ENCODE peak calls at places on chromosomes 13 and 19, in seven cellular contexts. G, O, K, T, J, B and F are unnamed samples.

GRCh38 chr13:108549989-108550388 is 79.4 kb upstream of the MYO16 start:
- DNase-seq in G (no peak), O (no peak), K (no peak), T (no peak), J (no peak), B (no peak), F (no peak)

GRCh38 chr13:110914293-110915056 is 394 bp downstream of the ANKRD10 start:
- DNase-seq in G (peak), O (peak), K (peak), T (peak), J (peak), B (no peak), F (peak)

GRCh38 chr19:56097776-56098175 is 23.3 kb downstream of the ZNF787 start:
- DNase-seq in G (no peak), O (no peak), K (no peak), T (no peak), J (no peak), B (no peak), F (no peak)

GRCh38 chr13:110913911-110914292 is 967 bp downstream of the ANKRD10 start:
- DNase-seq in G (no peak), O (peak), K (peak), T (no peak), J (no peak), B (no peak), F (peak)

GRCh38 chr13:51793570-51794273 is 10.2 kb downstream of the DHRS12 start:
- DNase-seq in G (peak), O (no peak), K (no peak), T (no peak), J (no peak), B (peak), F (no peak)

GRCh38 chr19:53621885-53622710 is 9.7 kb upstream of the DPRX start:
- DNase-seq in G (no peak), O (peak), K (no peak), T (no peak), J (no peak), B (no peak), F (no peak)

GRCh38 chr19:5850189-5850588 is 1.1 kb downstream of the FUT3 start:
- DNase-seq in G (no peak), O (no peak), K (no peak), T (no peak), J (no peak), B (no peak), F (no peak)

GRCh38 chr13:35995136-35995535 is 136.0 kb downstream of the DCLK1 start:
- DNase-seq in G (peak), O (no peak), K (no peak), T (no peak), J (no peak), B (no peak), F (no peak)

GRCh38 chr19:47704656-47705055 is 8.6 kb upstream of the EHD2 start:
- DNase-seq in G (no peak), O (no peak), K (no peak), T (no peak), J (no peak), B (no peak), F (no peak)

GRCh38 chr13:111853146-111853545 is 213.8 kb upstream of the SOX1 start:
- DNase-seq in G (no peak), O (no peak), K (no peak), T (no peak), J (no peak), B (no peak), F (no peak)

GRCh38 chr13:74251778-74252519 is 117.7 kb upstream of the KLF12 start:
- DNase-seq in G (peak), O (no peak), K (no peak), T (no peak), J (no peak), B (no peak), F (no peak)

GRCh38 chr19:56840452-56841193 is at the start of the genes PEG3 and ZIM2:
- DNase-seq in G (peak), O (no peak), K (peak), T (peak), J (no peak), B (no peak), F (no peak)

GRCh38 chr13:37306778-37307544 is 201.5 kb upstream of the CSNK1A1L start:
- DNase-seq in G (peak), O (no peak), K (no peak), T (no peak), J (no peak), B (peak), F (no peak)

GRCh38 chr13:49997935-49998334 is 1.1 kb downstream of the TRIM13 start:
- DNase-seq in G (peak), O (peak), K (no peak), T (no peak), J (no peak), B (no peak), F (no peak)

GRCh38 chr19:44003461-44004134 is 841 bp downstream of the ZNF230 start:
- DNase-seq in G (no peak), O (no peak), K (no peak), T (peak), J (no peak), B (no peak), F (peak)

GRCh38 chr13:41137951-41138350 is 5.3 kb upstream of the KBTBD6 start:
- DNase-seq in G (peak), O (no peak), K (no peak), T (no peak), J (no peak), B (peak), F (no peak)

GRCh38 chr13:70043685-70044084 is 63.9 kb upstream of the ATXN8OS start:
- DNase-seq in G (no peak), O (no peak), K (no peak), T (no peak), J (no peak), B (no peak), F (no peak)

GRCh38 chr13:34720618-34721017 is 221.5 kb upstream of the NBEA start:
- DNase-seq in G (no peak), O (no peak), K (no peak), T (no peak), J (no peak), B (no peak), F (no peak)

GRCh38 chr19:53951947-53952346 is 10.8 kb upstream of the CACNG8 start:
- DNase-seq in G (no peak), O (no peak), K (no peak), T (no peak), J (no peak), B (no peak), F (no peak)

GRCh38 chr13:28031220-28031903 is 42.9 kb upstream of the URAD start:
- DNase-seq in G (no peak), O (no peak), K (no peak), T (no peak), J (no peak), B (no peak), F (no peak)

GRCh38 chr19:9709305-9709704 is 34.4 kb upstream of the ZNF562 start:
- DNase-seq in G (no peak), O (no peak), K (no peak), T (no peak), J (no peak), B (no peak), F (no peak)

GRCh38 chr13:48559638-48560320 is 26.9 kb upstream of the RCBTB2 start:
- DNase-seq in G (peak), O (no peak), K (no peak), T (no peak), J (no peak), B (no peak), F (no peak)

GRCh38 chr19:34960103-34960805 is 3.8 kb downstream of the ZNF792 start:
- DNase-seq in G (no peak), O (no peak), K (no peak), T (no peak), J (no peak), B (peak), F (no peak)

GRCh38 chr19:29841209-29841558 is 29.4 kb downstream of the CCNE1 start:
- DNase-seq in G (no peak), O (no peak), K (no peak), T (no peak), J (no peak), B (no peak), F (no peak)

GRCh38 chr13:26324294-26324693 is 70.4 kb downstream of the CDK8 start:
- DNase-seq in G (no peak), O (no peak), K (no peak), T (no peak), J (no peak), B (no peak), F (no peak)

GRCh38 chr19:29612801-29613595 is 6.9 kb downstream of the POP4 start:
- DNase-seq in G (no peak), O (no peak), K (no peak), T (peak), J (no peak), B (no peak), F (no peak)

GRCh38 chr19:29530549-29531457 is 5.0 kb downstream of the VSTM2B start:
- DNase-seq in G (no peak), O (no peak), K (peak), T (no peak), J (no peak), B (no peak), F (no peak)

GRCh38 chr13:24220086-24220703 is 59.7 kb downstream of the SPATA13 start:
- DNase-seq in G (peak), O (peak), K (peak), T (no peak), J (peak), B (peak), F (peak)

GRCh38 chr19:46840157-46840942 is 10.3 kb downstream of the AP2S1 start:
- DNase-seq in G (peak), O (no peak), K (peak), T (no peak), J (peak), B (no peak), F (peak)

GRCh38 chr19:47766359-47766620 is 12.2 kb upstream of the SELENOW start:
- DNase-seq in G (no peak), O (no peak), K (no peak), T (peak), J (no peak), B (no peak), F (no peak)

GRCh38 chr13:42486711-42487198 is 87.2 kb upstream of the TNFSF11 start:
- DNase-seq in G (peak), O (no peak), K (no peak), T (no peak), J (no peak), B (no peak), F (no peak)

GRCh38 chr19:6103217-6103644 is 7.1 kb downstream of the RFX2 start:
- DNase-seq in G (peak), O (peak), K (peak), T (no peak), J (no peak), B (peak), F (no peak)

GRCh38 chr13:31530883-31531282 is 208.4 kb upstream of the RXFP2 start:
- DNase-seq in G (no peak), O (no peak), K (no peak), T (no peak), J (no peak), B (no peak), F (no peak)

GRCh38 chr19:18999016-18999758 is 34.1 kb downstream of the SUGP2 start:
- DNase-seq in G (no peak), O (no peak), K (peak), T (no peak), J (no peak), B (peak), F (peak)

GRCh38 chr13:113860051-113860471 is 3.8 kb downstream of the GAS6 start:
- DNase-seq in G (no peak), O (no peak), K (no peak), T (peak), J (no peak), B (no peak), F (no peak)

GRCh38 chr19:50311723-50312635 is 17.2 kb downstream of the KCNC3 start:
- DNase-seq in G (no peak), O (no peak), K (no peak), T (no peak), J (no peak), B (no peak), F (peak)

GRCh38 chr19:11452814-11453335 is 17.4 kb downstream of the PRKCSH start:
- DNase-seq in G (no peak), O (no peak), K (no peak), T (no peak), J (no peak), B (no peak), F (no peak)

GRCh38 chr13:27808866-27809546 is 16.7 kb downstream of the GSX1 start:
- DNase-seq in G (no peak), O (no peak), K (no peak), T (no peak), J (no peak), B (no peak), F (no peak)

GRCh38 chr19:7921302-7921954 is 1.3 kb downstream of the SNAPC2 start:
- DNase-seq in G (no peak), O (no peak), K (no peak), T (peak), J (no peak), B (no peak), F (no peak)

GRCh38 chr13:35882722-35883497 is 248.3 kb downstream of the DCLK1 start:
- DNase-seq in G (peak), O (no peak), K (no peak), T (no peak), J (no peak), B (no peak), F (no peak)

DNA sequence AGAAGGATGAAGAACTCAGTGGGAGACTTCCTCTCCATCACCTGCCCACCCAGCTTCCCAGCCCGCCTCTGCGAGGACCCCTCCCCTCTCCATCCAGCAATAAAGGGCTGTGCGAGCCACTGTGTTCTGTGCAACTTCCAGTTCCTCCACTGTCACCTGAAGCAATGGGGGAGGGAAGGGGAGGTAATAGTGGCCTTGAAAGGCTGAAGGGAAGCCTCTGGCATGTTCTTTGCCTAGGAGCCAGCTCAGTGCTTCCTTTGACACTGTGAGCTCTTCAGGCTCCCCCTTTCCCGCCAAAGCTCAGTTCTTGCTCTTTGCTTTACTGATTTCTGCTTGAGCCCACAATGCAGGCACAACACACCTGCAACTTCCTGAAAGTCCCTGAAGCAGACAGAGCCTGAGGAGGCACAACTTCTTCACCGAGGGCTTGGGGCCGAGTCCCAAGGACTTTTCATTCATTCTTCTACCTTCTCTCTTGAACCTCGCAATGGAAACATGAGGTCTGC is 73.2 kb upstream of the DOCK9 start:
- DNase-seq in G (no peak), O (no peak), K (no peak), T (no peak), J (no peak), B (no peak), F (peak)
- H3K4me3 ChIP-seq in G (no peak), O (no peak), K (no peak), T (no peak), J (peak), B (no peak), F (no peak)

DNA sequence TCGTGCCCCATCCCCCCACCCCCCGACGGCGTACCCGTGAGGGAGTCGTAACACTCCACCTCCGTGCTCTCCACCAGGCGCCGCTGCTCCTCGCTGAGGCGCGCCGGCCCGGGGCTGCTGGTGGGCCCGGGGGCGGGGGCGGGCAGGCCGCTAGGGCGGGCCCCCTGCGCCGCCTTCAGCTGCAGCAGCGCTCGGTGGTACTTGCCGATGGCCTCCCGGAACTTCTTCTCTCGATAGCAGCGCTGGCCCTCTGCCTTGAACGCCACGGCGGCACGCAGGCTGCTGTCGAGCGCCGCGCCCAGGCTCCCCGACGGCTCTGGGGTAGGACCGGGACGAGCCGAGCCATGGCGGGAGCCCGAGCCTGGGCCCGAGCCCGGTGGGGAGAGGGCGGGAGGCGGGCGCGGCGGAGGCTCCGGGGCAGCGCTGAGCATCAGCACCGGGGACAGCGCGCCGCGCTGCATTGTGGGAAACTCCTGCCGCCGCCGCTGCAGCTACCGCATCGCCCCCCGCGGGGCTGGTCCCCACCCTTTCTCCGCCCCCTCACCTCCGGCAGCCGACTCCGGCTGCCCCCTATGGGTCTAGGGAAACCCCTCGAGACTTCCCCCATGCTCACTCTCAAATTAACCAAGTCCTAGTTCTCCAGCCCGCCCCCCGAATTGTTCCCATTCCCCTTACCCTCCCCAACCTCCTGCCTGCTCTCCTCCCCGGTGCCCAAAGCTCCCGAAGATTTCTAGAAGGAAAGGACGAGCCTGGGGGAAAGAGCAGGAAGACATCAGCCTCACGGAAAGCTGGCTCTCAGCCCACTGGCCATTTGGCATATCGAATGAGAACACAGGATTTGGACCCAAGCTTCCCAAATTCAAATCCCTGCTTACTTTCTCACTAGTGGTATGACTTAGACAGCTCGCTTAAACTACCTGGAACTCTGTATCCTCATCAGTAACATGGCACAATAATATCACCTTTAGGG is at the start of gene TTC9B:
- DNase-seq in G (no peak), O (no peak), K (peak), T (no peak), J (no peak), B (no peak), F (peak)
- H3K4me3 ChIP-seq in G (no peak), O (peak), K (peak), T (no peak), J (no peak), B (no peak), F (no peak)

GRCh38 chr19:13098291-13099072 is 4.2 kb downstream of the LYL1 start:
- DNase-seq in G (peak), O (peak), K (no peak), T (no peak), J (peak), B (no peak), F (no peak)
- H3K4me3 ChIP-seq in G (no peak), O (peak), K (peak), T (no peak), J (peak), B (no peak), F (peak)

GRCh38 chr19:15779756-15780476 is 7.5 kb upstream of the OR10H5 start:
- DNase-seq in G (no peak), O (peak), K (peak), T (peak), J (no peak), B (no peak), F (no peak)
- H3K4me3 ChIP-seq in G (no peak), O (no peak), K (no peak), T (no peak), J (no peak), B (no peak), F (no peak)

DNA sequence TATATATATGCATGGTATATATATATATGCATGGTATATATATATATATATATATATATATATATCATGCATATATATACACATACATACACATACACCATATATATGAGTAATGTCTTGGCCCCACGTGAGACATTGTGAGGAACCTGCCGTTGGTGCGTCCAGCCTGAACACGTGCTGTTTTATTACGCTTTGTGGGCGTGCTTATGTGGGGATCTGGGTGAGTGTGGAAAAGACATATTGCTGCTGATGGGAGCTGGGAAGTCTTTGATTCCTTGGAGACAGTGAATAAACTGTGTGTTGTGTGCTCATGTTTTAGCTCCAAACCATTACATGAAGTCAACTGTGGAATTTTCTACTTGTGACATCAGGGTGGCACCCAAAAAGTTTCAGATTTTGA is 28.9 kb downstream of the KCTD15 start:
- DNase-seq in G (no peak), O (no peak), K (no peak), T (no peak), J (no peak), B (no peak), F (no peak)
- H3K4me3 ChIP-seq in G (no peak), O (no peak), K (no peak), T (no peak), J (no peak), B (no peak), F (no peak)

GRCh38 chr19:918481-919156 is 1.5 kb downstream of the KISS1R start:
- DNase-seq in G (no peak), O (no peak), K (no peak), T (no peak), J (no peak), B (no peak), F (no peak)
- H3K4me3 ChIP-seq in G (no peak), O (no peak), K (no peak), T (no peak), J (no peak), B (no peak), F (no peak)